ENCODE peak calls at places on chromosomes 6 and 20, in six cellular contexts. N is mesendoderm; F is GM23248; O is ovary; X is GM06990; W is effector memory CD4-positive, alpha-beta T cell. I is an unnamed sample.

GRCh38 chr6:5565976-5566375 is 304.7 kb downstream of the FARS2 start:
- DNase-seq in N (no peak), F (no peak), O (no peak), X (no peak), W (no peak), I (no peak)

GRCh38 chr6:10610289-10610688 is 84.1 kb downstream of the C6orf52 start:
- DNase-seq in N (no peak), F (peak; percentile 1), O (no peak), X (no peak), W (no peak), I (no peak)

GRCh38 chr6:125824946-125825786 is 34.4 kb downstream of the NCOA7 start:
- DNase-seq in N (peak; percentile 76), F (no peak), O (no peak), X (no peak), W (no peak), I (no peak)

GRCh38 chr6:157603314-157603940 is 219.6 kb upstream of the SNX9 start:
- DNase-seq in N (no peak), F (no peak), O (no peak), X (no peak), W (no peak), I (no peak)

GRCh38 chr6:168064226-168064807 is 14.7 kb downstream of the FRMD1 start:
- DNase-seq in N (no peak), F (no peak), O (no peak), X (no peak), W (no peak), I (no peak)

GRCh38 chr6:167688123-167688522 is 138.6 kb upstream of the AFDN start:
- DNase-seq in N (no peak), F (no peak), O (no peak), X (no peak), W (no peak), I (peak; percentile 24)

GRCh38 chr20:43749734-43750294 is 23.0 kb upstream of the GTSF1L start:
- DNase-seq in N (peak; percentile 60), F (peak; percentile 75), O (peak; percentile 41), X (peak; percentile 85), W (peak; percentile 71), I (peak; percentile 95)

GRCh38 chr6:166970776-166971175 is 14.4 kb upstream of the RNASET2 start:
- DNase-seq in N (no peak), F (no peak), O (no peak), X (no peak), W (no peak), I (no peak)

GRCh38 chr6:60754879-60755278 is 1531.1 kb downstream of the KHDRBS2 start:
- DNase-seq in N (peak; percentile 46), F (no peak), O (no peak), X (no peak), W (no peak), I (peak; percentile 5)

GRCh38 chr6:118350881-118351430 is 197.1 kb upstream of the PLN start:
- DNase-seq in N (no peak), F (peak; percentile 32), O (no peak), X (no peak), W (no peak), I (no peak)

GRCh38 chr6:47241742-47242482 is 67.8 kb downstream of the TNFRSF21 start:
- DNase-seq in N (no peak), F (peak; percentile 14), O (no peak), X (no peak), W (no peak), I (no peak)

GRCh38 chr6:132607544-132608233 is 16.4 kb downstream of the TAAR2 start:
- DNase-seq in N (no peak), F (no peak), O (no peak), X (no peak), W (no peak), I (no peak)

GRCh38 chr6:45647341-45648138 is 269.8 kb upstream of the SUPT3H start:
- DNase-seq in N (peak; percentile 14), F (no peak), O (no peak), X (no peak), W (no peak), I (peak; percentile 9)

GRCh38 chr6:124260337-124260736 is 456.7 kb downstream of the NKAIN2 start:
- DNase-seq in N (peak; percentile 36), F (no peak), O (no peak), X (no peak), W (no peak), I (peak; percentile 1)

GRCh38 chr6:45724027-45724426 is 291.6 kb downstream of the CLIC5 start:
- DNase-seq in N (no peak), F (no peak), O (no peak), X (no peak), W (no peak), I (no peak)

GRCh38 chr6:134870677-134871498 is 79.0 kb downstream of the ALDH8A1 start:
- DNase-seq in N (no peak), F (no peak), O (no peak), X (peak; percentile 70), W (no peak), I (peak; percentile 46)

GRCh38 chr6:134868812-134869211 is 81.1 kb downstream of the ALDH8A1 start:
- DNase-seq in N (no peak), F (no peak), O (no peak), X (no peak), W (no peak), I (no peak)

GRCh38 chr6:134875367-134875766 is 74.5 kb downstream of the ALDH8A1 start:
- DNase-seq in N (peak; percentile 32), F (no peak), O (no peak), X (no peak), W (no peak), I (no peak)

GRCh38 chr6:134878136-134878535 is 71.8 kb downstream of the ALDH8A1 start:
- DNase-seq in N (peak; percentile 35), F (no peak), O (no peak), X (no peak), W (no peak), I (no peak)

DNA sequence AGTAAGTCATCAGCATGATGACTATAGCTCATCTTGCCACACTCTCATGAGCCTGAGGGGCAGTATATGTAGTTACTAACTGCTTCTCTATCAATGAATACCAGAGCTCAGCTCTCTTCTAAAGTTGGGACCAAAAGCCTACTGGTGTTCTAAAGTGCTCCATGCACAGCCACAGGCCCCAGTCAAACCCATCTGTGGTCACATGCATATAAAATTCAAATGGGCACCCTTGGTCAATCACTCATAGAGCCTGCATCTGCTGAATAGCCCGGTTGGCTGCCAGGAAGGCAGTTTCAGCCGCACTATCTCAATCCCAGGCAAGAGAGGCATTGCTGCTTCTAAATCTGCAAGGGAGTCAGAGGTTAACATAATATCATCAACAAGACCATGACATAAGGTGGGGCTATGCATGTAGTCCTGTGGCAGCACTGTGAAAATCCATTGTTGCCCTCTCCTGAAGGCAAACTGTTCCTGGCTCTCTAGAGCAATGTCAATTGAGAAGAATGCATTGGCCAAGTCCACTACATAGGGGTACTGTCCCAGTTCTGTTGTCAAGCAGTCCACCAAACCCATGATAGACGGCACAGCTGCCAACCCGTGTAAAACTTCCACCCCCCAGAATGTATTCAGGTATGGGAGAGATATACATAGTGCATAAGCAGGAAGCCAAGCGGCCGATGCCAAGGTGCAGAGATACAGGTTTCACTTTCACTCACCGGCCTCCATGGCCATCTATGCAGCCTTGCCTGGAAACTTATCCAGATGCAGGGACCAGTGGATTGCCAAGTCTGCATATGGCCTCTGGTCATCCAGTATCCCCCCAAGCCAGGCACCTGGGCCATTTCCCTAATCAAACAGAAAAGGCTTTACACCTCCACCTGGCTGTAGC is 76.2 kb downstream of the ALDH8A1 start:
- DNase-seq in N (no peak), F (no peak), O (no peak), X (peak; percentile 30), W (no peak), I (no peak)
- H3K4me3 ChIP-seq in N (no peak overlapping the region), F (no peak overlapping the region), O (no peak overlapping the region), X (no peak overlapping the region), W (peak overlapping the region; percentile 8), I (no peak overlapping the region)

DNA sequence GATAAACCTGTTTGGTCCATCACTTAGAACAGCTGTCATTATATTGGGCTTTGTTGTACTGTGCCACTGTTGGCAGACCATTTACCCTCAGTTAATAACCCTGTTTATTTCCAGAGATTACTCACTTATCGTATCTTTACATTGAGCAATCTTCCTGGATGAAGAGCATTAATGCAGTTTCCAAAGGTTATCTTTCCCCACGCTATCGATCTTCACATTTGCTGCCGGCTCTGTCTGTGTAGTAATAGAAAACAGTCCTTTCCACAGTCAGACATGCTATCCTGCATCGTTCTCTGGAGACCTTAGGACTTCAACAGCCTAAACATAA is 27.4 kb downstream of the GHRH start:
- DNase-seq in N (no peak), F (no peak), O (no peak), X (no peak), W (no peak), I (no peak)
- H3K36me3 ChIP-seq in N (peaks cover 28% of the 10 kb centered on the region), F (peaks cover 54% of the 10 kb centered on the region), O (no peaks in the 10 kb centered on the region), X (peaks cover 52% of the 10 kb centered on the region), W (peaks cover 94% of the 10 kb centered on the region), I (peaks cover 59% of the 10 kb centered on the region)

GRCh38 chr20:36308986-36309385 is 2.8 kb downstream of the DLGAP4 start:
- DNase-seq in N (no peak), F (no peak), O (no peak), X (no peak), W (no peak), I (peak; percentile 64)
- H3K27me3 ChIP-seq in N (peaks cover 6% of the 10 kb centered on the region), F (peaks cover 57% of the 10 kb centered on the region), O (no peaks in the 10 kb centered on the region), X (peaks cover 2% of the 10 kb centered on the region), W (peaks cover 46% of the 10 kb centered on the region), I (peaks cover 34% of the 10 kb centered on the region)

GRCh38 chr20:17556842-17557674 is 12.8 kb upstream of the DSTN start:
- DNase-seq in N (no peak), F (peak; percentile 63), O (peak; percentile 79), X (no peak), W (no peak), I (peak; percentile 34)
- H3K4me3 ChIP-seq in N (no peak overlapping the region), F (peak overlapping the region; percentile 62), O (no peak overlapping the region), X (no peak overlapping the region), W (no peak overlapping the region), I (no peak overlapping the region)

DNA sequence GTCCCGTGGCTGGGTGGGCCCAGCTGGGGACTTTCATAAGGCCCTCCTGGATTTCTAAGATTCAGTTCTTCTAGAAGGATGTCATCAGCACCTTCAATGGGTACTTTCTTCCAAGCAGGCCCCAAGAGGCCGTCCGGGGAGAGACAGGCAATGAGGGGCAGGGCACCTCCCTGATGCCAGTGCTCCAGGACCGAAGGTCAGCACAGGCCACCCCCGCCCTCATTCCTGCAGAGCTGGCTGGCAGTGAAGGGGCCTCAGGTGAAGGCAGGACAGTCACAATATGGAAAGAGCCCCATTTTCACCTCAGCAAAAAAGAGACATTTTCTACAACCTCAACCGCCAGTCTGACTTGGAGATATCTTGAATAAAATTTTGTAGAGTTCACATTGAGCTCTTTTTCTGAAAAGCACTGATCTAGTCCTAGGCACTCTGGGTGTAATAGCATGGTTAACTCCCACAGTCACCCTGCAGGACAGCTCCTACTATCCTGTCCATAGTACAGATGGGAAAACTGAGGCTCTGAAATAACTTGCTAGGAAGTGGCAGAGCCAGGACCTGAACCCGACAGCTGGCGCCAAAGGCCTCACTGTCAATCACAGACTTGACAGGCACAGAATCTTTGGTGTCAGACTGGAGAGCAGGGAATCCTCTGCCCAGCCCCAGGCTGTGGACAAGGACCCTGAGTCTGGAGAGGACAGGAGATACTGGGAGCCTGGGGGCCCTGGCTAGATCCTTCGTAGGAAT is 50.3 kb downstream of the RRBP1 start:
- DNase-seq in N (no peak), F (no peak), O (no peak), X (no peak), W (no peak), I (no peak)
- H3K36me3 ChIP-seq in N (peaks cover 45% of the 10 kb centered on the region), F (peaks cover 61% of the 10 kb centered on the region), O (no peaks in the 10 kb centered on the region), X (peaks cover 52% of the 10 kb centered on the region), W (peaks cover 41% of the 10 kb centered on the region), I (peaks cover 40% of the 10 kb centered on the region)

I was measured in H7.